ENCODE peak calls at places on chromosomes 2 and 18, in four cellular contexts. Y is NCI-H1048, P is IMR-90, H is NCI-H2081. T is an unnamed sample.

GRCh38 chr2:69946351-69947077 is 14.9 kb downstream of the ASPRV1 start:
- DNase-seq in Y (no peak), P (peak; percentile 74), H (no peak), T (peak; percentile 66)

GRCh38 chr18:51726614-51727013 is 529.1 kb upstream of the MEX3C start:
- DNase-seq in Y (no peak), P (no peak), H (no peak), T (peak; percentile 21)

GRCh38 chr2:22616031-22616430 is 768.9 kb upstream of the KLHL29 start:
- DNase-seq in Y (no peak), P (no peak), H (no peak), T (no peak)

GRCh38 chr2:153387203-153387602 is 91.4 kb downstream of the RPRM start:
- DNase-seq in Y (no peak), P (no peak), H (no peak), T (no peak)

GRCh38 chr2:127012868-127013267 is 94.1 kb downstream of the BIN1 start:
- DNase-seq in Y (no peak), P (peak; percentile 45), H (no peak), T (no peak)

GRCh38 chr18:50780144-50780543 is 39.7 kb downstream of the MRO start:
- DNase-seq in Y (no peak), P (no peak), H (no peak), T (no peak)

GRCh38 chr2:114807666-114808065 is 365.2 kb downstream of the DPP10 start:
- DNase-seq in Y (no peak), P (no peak), H (peak; percentile 48), T (no peak)

GRCh38 chr18:79393181-79393598 is 2.5 kb upstream of the NFATC1 start:
- DNase-seq in Y (no peak), P (no peak), H (peak; percentile 26), T (no peak)

GRCh38 chr18:62721837-62722795 is 6.8 kb downstream of the PHLPP1 start:
- DNase-seq in Y (no peak), P (no peak), H (no peak), T (no peak)

GRCh38 chr2:120323214-120323613 is 22.7 kb upstream of the INHBB start:
- DNase-seq in Y (no peak), P (peak; percentile 28), H (no peak), T (no peak)

GRCh38 chr2:205034034-205034433 is 488.8 kb downstream of the PARD3B start:
- DNase-seq in Y (no peak), P (no peak), H (no peak), T (no peak)

GRCh38 chr18:74284501-74285004 is 7.2 kb downstream of the CYB5A start:
- DNase-seq in Y (no peak), P (no peak), H (no peak), T (peak; percentile 2)

GRCh38 chr2:107588181-107588580 is 238.5 kb upstream of the RGPD4 start:
- DNase-seq in Y (no peak), P (no peak), H (no peak), T (no peak)

GRCh38 chr2:205709319-205709718 is 27.0 kb downstream of the NRP2 start:
- DNase-seq in Y (no peak), P (no peak), H (no peak), T (no peak)

GRCh38 chr2:45962522-45962921 is 311.0 kb downstream of the PRKCE start:
- DNase-seq in Y (no peak), P (peak; percentile 84), H (peak; percentile 64), T (no peak)

GRCh38 chr2:232367591-232368233 is 10.8 kb upstream of the ALPP start:
- DNase-seq in Y (no peak), P (no peak), H (no peak), T (no peak)

GRCh38 chr18:77765468-77765867 is 515.8 kb downstream of the GALR1 start:
- DNase-seq in Y (no peak), P (no peak), H (peak; percentile 82), T (no peak)

GRCh38 chr2:25674003-25674362 is 606 bp upstream of the DTNB start:
- DNase-seq in Y (no peak), P (no peak), H (no peak), T (no peak)

GRCh38 chr18:57749604-57749970 is 53.5 kb downstream of the ATP8B1 start:
- DNase-seq in Y (no peak), P (no peak), H (no peak), T (no peak)

GRCh38 chr2:108403494-108403893 is 25.7 kb downstream of the SULT1C4 start:
- DNase-seq in Y (no peak), P (peak; percentile 73), H (no peak), T (no peak)

GRCh38 chr18:2148823-2149222 is 422.5 kb downstream of the METTL4 start:
- DNase-seq in Y (no peak), P (no peak), H (no peak), T (no peak)

GRCh38 chr2:45889053-45889452 is 237.6 kb downstream of the PRKCE start:
- DNase-seq in Y (no peak), P (peak; percentile 52), H (no peak), T (peak; percentile 78)

GRCh38 chr2:200913654-200914053 is 24.5 kb downstream of the NIF3L1 start:
- DNase-seq in Y (no peak), P (peak; percentile 76), H (no peak), T (no peak)

GRCh38 chr18:79481041-79481790 is 85.5 kb downstream of the NFATC1 start:
- DNase-seq in Y (no peak), P (no peak), H (no peak), T (no peak)

GRCh38 chr18:64409511-64409910 is 260.6 kb upstream of the LINC00305 start:
- DNase-seq in Y (no peak), P (no peak), H (peak; percentile 28), T (peak; percentile 22)

GRCh38 chr2:168176402-168176801 is 71.0 kb downstream of the STK39 start:
- DNase-seq in Y (no peak), P (no peak), H (no peak), T (no peak)

GRCh38 chr2:96116424-96116878 is at the start of gene ADRA2B:
- DNase-seq in Y (peak; percentile 59), P (no peak), H (peak; percentile 42), T (peak; percentile 86)

GRCh38 chr2:229943770-229944449 is 21.6 kb downstream of the FBXO36 start:
- DNase-seq in Y (no peak), P (peak; percentile 5), H (no peak), T (no peak)

GRCh38 chr2:1910562-1911256 is 166.4 kb upstream of the PXDN start:
- DNase-seq in Y (no peak), P (no peak), H (no peak), T (no peak)

GRCh38 chr2:222649801-222650200 is 6.1 kb downstream of the FARSB start:
- DNase-seq in Y (no peak), P (no peak), H (no peak), T (no peak)

GRCh38 chr2:10891391-10891790 is 20.3 kb upstream of the KCNF1 start:
- DNase-seq in Y (no peak), P (no peak), H (no peak), T (no peak)

T was measured in GM10248.